ENCODE peak calls at places on chromosomes 7 and 10, in five cellular contexts. Q is GM03348, S is nephron progenitor cell, I is T-helper 2 cell, M is ELR. K is an unnamed sample.
A peak's percentile ranks its signal among the peaks of the same experiment; 100 is the strongest.

GRCh38 chr7:128389815-128390329 is 19.9 kb downstream of the IMPDH1 start:
- DNase-seq in S (no peak), M (no peak), Q (no peak), I (no peak), K (no peak)

GRCh38 chr10:47095211-47095610 is 184.0 kb downstream of the PTPN20 start:
- DNase-seq in S (no peak), Q (no peak), I (no peak), M (no peak), K (no peak)

GRCh38 chr10:58698777-58699356 is 186.2 kb downstream of the BICC1 start:
- DNase-seq in S (no peak), I (no peak), Q (no peak), M (no peak), K (no peak)

GRCh38 chr7:27575647-27576046 is 87.0 kb downstream of the HIBADH start:
- DNase-seq in M (no peak), S (no peak), Q (no peak), I (no peak), K (no peak)

GRCh38 chr10:118682518-118682917 is 72.3 kb downstream of the CACUL1 start:
- DNase-seq in I (no peak), S (no peak), Q (no peak), M (no peak), K (no peak)

GRCh38 chr7:46059308-46060020 is 138.4 kb upstream of the IGFBP3 start:
- DNase-seq in Q (peak; percentile 20), I (no peak), S (no peak), M (no peak), K (no peak)

GRCh38 chr10:85791846-85792532 is 574.6 kb downstream of the GRID1 start:
- DNase-seq in M (no peak), S (no peak), Q (no peak), I (no peak), K (no peak)

GRCh38 chr7:148242271-148242801 is 348.2 kb upstream of the C7orf33 start:
- DNase-seq in Q (peak; percentile 73), M (peak; percentile 59), I (no peak), S (peak; percentile 26), K (peak; percentile 32)

GRCh38 chr7:27148776-27149641 is 1.4 kb upstream of the HOXA6 start:
- DNase-seq in S (peak; percentile 16), I (no peak), Q (peak; percentile 42), M (no peak), K (peak; percentile 5)

GRCh38 chr10:48254745-48255144 is 19.8 kb downstream of the FRMPD2 start:
- DNase-seq in Q (no peak), M (no peak), S (no peak), I (no peak), K (no peak)

GRCh38 chr7:117872565-117873055 is 631 bp downstream of the CTTNBP2 start:
- DNase-seq in M (no peak), S (no peak), I (no peak), Q (peak; percentile 3), K (peak; percentile 7)

GRCh38 chr7:158010956-158011698 is 576.5 kb downstream of the PTPRN2 start:
- DNase-seq in M (no peak), Q (no peak), S (no peak), I (no peak), K (no peak)

GRCh38 chr10:131099028-131099427 is 212.5 kb downstream of the TCERG1L start:
- DNase-seq in Q (no peak), S (no peak), M (no peak), I (no peak), K (no peak)

GRCh38 chr7:26183545-26184282 is 16.8 kb downstream of the HNRNPA2B1 start:
- DNase-seq in M (no peak), I (no peak), S (no peak), Q (no peak), K (no peak)

GRCh38 chr10:129586897-129587443 is 119.9 kb downstream of the MGMT start:
- DNase-seq in M (peak; percentile 8), I (no peak), S (no peak), Q (no peak), K (no peak)

GRCh38 chr10:49164587-49165188 is 23.5 kb downstream of the TMEM273 start:
- DNase-seq in Q (peak; percentile 67), I (no peak), S (peak; percentile 60), M (peak; percentile 29), K (peak; percentile 58)

GRCh38 chr10:45302573-45302972 is 12.8 kb downstream of the OR13A1 start:
- DNase-seq in I (no peak), S (no peak), Q (no peak), M (no peak), K (no peak)

GRCh38 chr10:7662522-7662921 is 4.2 kb downstream of the ITIH5 start:
- DNase-seq in S (no peak), Q (no peak), M (no peak), I (no peak), K (no peak)

GRCh38 chr7:47301078-47301477 is 280.8 kb downstream of the TNS3 start:
- DNase-seq in M (peak; percentile 6), Q (no peak), S (no peak), I (no peak), K (no peak)

GRCh38 chr7:7564323-7564780 is 2.3 kb upstream of the MIOS start:
- DNase-seq in Q (peak; percentile 64), S (no peak), M (peak; percentile 95), I (no peak), K (no peak)

GRCh38 chr10:56537984-56538383 is 176.9 kb upstream of the ZWINT start:
- DNase-seq in S (no peak), I (no peak), Q (peak; percentile 0), M (peak; percentile 68), K (no peak)

GRCh38 chr10:73251683-73252444 is 580 bp downstream of the MRPS16 start:
- DNase-seq in S (no peak), M (peak; percentile 34), I (no peak), Q (peak; percentile 81), K (peak; percentile 28)